ENCODE peak calls at places on chromosomes 11 and 22, in seven cellular contexts. W is tibial artery; Y is PC-9; S is CD8-positive, alpha-beta memory T cell; O is left ventricle myocardium inferior; Z is effector memory CD4-positive, alpha-beta T cell; M is psoas muscle. F is an unnamed sample. For H3K4me1, the result is how much of the 10 kb centered on the place peaks cover.

GRCh38 chr11:34345012-34345804 is 12.6 kb downstream of the ABTB2 start:
- DNase-seq in W (peak), Y (peak), S (no peak), O (peak), Z (no peak), M (peak), F (peak)

GRCh38 chr11:130945945-130946344 is 29.7 kb upstream of the SNX19 start:
- DNase-seq in W (peak), Y (no peak), S (no peak), O (peak), Z (no peak), M (peak), F (peak)

GRCh38 chr22:44151661-44152060 is 29.1 kb upstream of the PARVG start:
- DNase-seq in W (no peak), Y (no peak), S (no peak), O (no peak), Z (no peak), M (no peak), F (no peak)

GRCh38 chr11:76318744-76319384 is 62.1 kb downstream of the THAP12 start:
- DNase-seq in W (peak), Y (peak), S (peak), O (peak), Z (peak), M (peak), F (peak)

GRCh38 chr11:84642500-84642899 is 984.6 kb downstream of the DLG2 start:
- DNase-seq in W (no peak), Y (no peak), S (no peak), O (no peak), Z (no peak), M (no peak), F (no peak)

GRCh38 chr22:27690596-27690995 is 111.0 kb downstream of the MN1 start:
- DNase-seq in W (no peak), Y (no peak), S (no peak), O (no peak), Z (no peak), M (no peak), F (no peak)

GRCh38 chr11:131904756-131905155 is 534.3 kb downstream of the NTM start:
- DNase-seq in W (no peak), Y (no peak), S (no peak), O (no peak), Z (no peak), M (no peak), F (no peak)

GRCh38 chr11:45737056-45737455 is 67.9 kb upstream of the SLC35C1 start:
- DNase-seq in W (no peak), Y (no peak), S (no peak), O (no peak), Z (no peak), M (no peak), F (no peak)

GRCh38 chr11:71490044-71490730 is 36.9 kb upstream of the KRTAP5-7 start:
- DNase-seq in W (no peak), Y (no peak), S (no peak), O (no peak), Z (no peak), M (no peak), F (no peak)

GRCh38 chr11:84558085-84558905 is 1068.8 kb downstream of the DLG2 start:
- DNase-seq in W (no peak), Y (peak), S (no peak), O (no peak), Z (no peak), M (no peak), F (peak)

GRCh38 chr11:19967796-19968195 is 192.5 kb downstream of the DBX1 start:
- DNase-seq in W (no peak), Y (peak), S (no peak), O (no peak), Z (no peak), M (no peak), F (no peak)

GRCh38 chr11:112778091-112778889 is 182.9 kb upstream of the NCAM1 start:
- DNase-seq in W (no peak), Y (no peak), S (no peak), O (no peak), Z (no peak), M (no peak), F (no peak)

GRCh38 chr11:114122668-114123067 is 63.2 kb downstream of the ZBTB16 start:
- DNase-seq in W (no peak), Y (no peak), S (no peak), O (no peak), Z (no peak), M (no peak), F (no peak)

GRCh38 chr11:126355926-126356897 is 726 bp downstream of the ST3GAL4 start:
- DNase-seq in W (no peak), Y (no peak), S (no peak), O (peak), Z (no peak), M (peak), F (no peak)

DNA sequence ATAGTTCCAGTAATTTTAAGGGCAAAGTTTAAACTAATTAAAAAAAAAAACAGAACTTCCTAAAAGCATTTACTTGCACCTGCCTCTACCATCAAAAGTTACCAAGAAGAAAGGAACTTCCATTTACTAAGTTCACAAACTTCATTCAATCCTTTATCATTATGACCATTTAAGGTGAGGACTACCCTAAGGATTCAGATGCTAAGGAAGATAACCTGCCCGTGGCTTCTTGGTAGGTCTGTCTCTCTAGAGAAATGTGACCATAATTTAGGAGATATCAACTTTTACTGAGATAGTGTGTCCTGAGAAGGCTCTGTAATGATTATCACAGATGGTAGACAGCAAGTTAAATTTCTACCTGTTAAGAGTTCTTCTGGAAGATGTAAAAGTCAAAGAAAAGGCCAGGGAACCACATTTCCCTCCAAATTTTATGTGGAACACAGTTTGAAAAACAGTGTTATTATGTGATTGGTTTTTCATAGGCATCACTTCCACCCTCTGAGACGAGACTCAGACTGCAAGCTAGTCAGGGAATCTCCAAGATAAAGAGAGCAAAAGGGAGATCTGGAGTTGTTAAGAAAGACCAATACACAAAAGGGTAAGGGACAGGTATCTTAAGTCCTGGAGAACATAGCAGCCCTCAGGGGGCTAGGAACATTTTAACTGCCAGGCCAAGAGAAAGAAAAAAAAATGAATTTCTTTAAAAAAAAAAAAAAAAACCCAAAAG is 44.9 kb downstream of the CELF1 start:
- DNase-seq in W (no peak), Y (no peak), S (no peak), O (no peak), Z (no peak), M (no peak), F (no peak)
- H3K27ac ChIP-seq in W (peak), Y (peak), S (no peak), O (no peak), Z (no peak), M (peak), F (no peak)

DNA sequence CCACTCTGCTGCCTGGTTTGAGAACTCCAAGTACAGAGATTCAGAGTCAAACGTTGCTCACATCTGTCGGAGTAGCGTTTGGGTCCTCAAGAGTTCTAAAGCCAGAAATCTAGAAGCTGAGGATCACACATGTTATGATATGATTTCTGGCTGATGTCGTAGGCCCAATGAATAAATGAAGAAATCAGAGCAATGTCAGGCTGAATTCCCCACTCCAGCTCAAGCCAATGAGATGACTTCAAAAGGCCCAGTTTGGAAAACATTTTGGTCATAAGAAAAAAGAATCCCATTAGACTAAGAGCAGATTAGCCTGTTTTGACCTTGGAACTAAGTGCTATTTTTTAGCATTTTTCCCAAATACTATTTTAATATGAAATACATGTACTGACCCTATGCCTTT is 106.7 kb downstream of the ETS1 start:
- DNase-seq in W (no peak), Y (no peak), S (no peak), O (no peak), Z (no peak), M (no peak), F (no peak)
- H3K4me1 ChIP-seq in W (half or more), Y (under half), S (half or more), O (half or more), Z (half or more), M (under half), F (half or more)

GRCh38 chr11:70399681-70400112 is 1.4 kb downstream of the CTTN start:
- DNase-seq in W (peak), Y (peak), S (no peak), O (peak), Z (no peak), M (peak), F (peak)
- H3K4me3 ChIP-seq in W (peak), Y (peak), S (no peak), O (peak), Z (no peak), M (peak), F (peak)

GRCh38 chr22:42868751-42869251 is 11.7 kb upstream of the ARFGAP3 start:
- DNase-seq in W (peak), Y (no peak), S (no peak), O (peak), Z (no peak), M (peak), F (no peak)
- H3K27ac ChIP-seq in W (peak), Y (peak), S (no peak), O (peak), Z (no peak), M (peak), F (no peak)

DNA sequence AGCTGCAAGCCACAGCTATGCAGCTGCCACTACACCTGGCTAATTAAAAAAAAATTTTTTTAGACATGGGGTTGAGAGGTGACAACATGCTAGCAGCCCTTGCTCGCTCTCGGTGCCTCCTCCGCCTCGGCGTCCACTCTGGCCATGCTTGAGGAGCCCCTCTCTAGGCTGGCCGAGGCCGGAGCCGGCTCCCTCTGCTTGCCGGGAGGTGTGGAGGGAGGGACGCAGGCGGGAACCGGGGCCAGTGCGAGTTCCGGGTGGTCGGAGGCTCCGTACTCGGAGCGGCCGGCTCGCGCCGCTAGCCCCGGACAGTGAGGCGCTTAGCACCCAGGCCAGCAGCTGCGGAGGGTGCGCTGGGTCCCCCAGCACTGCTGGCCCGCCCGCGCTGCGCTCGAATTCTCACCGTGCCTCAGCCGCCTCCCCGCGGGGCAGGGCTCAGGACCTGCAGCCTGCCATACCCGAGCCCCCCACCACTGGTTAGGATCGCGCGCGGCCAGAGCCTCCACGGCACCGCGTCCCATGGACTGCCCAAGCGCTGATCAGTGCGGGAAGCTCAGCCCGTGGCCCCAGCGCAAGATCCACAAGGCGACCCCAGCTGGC is 10.7 kb downstream of the MYO18B start:
- DNase-seq in W (no peak), Y (no peak), S (no peak), O (no peak), Z (no peak), M (no peak), F (no peak)
- H3K4me1 ChIP-seq in W (under half), Y (under half), S (under half), O (half or more), Z (under half), M (half or more), F (under half)

GRCh38 chr11:89067264-89067663 is 1.5 kb upstream of the GRM5 start:
- DNase-seq in W (no peak), Y (no peak), S (no peak), O (no peak), Z (no peak), M (no peak), F (no peak)
- H3K4me3 ChIP-seq in W (no peak), Y (no peak), S (no peak), O (no peak), Z (no peak), M (no peak), F (no peak)

GRCh38 chr11:118691926-118692830 is 12.7 kb upstream of the TREH start:
- DNase-seq in W (no peak), Y (no peak), S (peak), O (no peak), Z (peak), M (no peak), F (no peak)

GRCh38 chr11:118689852-118690552 is 10.6 kb upstream of the TREH start:
- DNase-seq in W (peak), Y (peak), S (peak), O (peak), Z (peak), M (peak), F (peak)

GRCh38 chr11:118688851-118689502 is 9.5 kb upstream of the TREH start:
- DNase-seq in W (no peak), Y (no peak), S (no peak), O (no peak), Z (no peak), M (no peak), F (no peak)

GRCh38 chr11:118689503-118689851 is 10.0 kb upstream of the TREH start:
- DNase-seq in W (no peak), Y (no peak), S (no peak), O (no peak), Z (no peak), M (no peak), F (no peak)

DNA sequence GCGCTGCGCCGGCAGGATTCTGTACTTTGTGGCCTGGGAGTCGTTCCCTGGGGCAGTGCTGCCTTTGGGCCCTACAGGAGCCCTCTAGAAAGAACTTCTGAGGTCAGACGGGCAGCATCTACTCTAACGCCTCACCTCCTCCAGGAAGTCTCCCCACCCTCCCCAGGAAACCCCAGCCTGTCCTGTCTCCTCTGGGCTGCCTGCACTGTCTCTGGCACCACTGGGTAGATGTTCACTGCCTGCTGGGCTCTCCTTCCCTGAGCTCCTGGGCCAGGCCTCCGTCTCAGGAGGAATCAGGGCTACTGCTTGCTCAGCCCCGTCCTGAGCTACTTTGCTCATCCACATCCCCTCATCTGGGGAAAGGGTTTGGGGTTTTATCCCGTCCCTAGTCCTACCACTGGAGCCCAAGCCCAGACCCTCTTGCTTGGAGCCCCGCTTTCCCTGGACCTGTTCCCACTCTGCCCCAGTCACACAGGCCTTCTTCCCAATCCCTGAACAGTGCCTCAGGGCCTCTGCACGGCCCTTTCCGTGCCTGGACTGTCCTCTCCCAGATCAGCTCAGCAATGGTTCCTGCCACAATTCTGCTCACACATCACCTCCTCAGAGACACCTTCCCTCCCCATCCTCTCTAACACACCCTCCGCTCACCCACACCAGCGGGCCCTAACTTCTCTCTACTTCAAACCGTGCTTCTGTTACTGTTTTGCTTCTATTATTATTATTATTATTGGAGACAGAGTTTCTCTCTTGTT is 11.3 kb upstream of the TREH start:
- DNase-seq in W (no peak), Y (no peak), S (no peak), O (no peak), Z (no peak), M (no peak), F (no peak)
- H3K27ac ChIP-seq in W (peak), Y (no peak), S (no peak), O (peak), Z (no peak), M (peak), F (peak)

DNA sequence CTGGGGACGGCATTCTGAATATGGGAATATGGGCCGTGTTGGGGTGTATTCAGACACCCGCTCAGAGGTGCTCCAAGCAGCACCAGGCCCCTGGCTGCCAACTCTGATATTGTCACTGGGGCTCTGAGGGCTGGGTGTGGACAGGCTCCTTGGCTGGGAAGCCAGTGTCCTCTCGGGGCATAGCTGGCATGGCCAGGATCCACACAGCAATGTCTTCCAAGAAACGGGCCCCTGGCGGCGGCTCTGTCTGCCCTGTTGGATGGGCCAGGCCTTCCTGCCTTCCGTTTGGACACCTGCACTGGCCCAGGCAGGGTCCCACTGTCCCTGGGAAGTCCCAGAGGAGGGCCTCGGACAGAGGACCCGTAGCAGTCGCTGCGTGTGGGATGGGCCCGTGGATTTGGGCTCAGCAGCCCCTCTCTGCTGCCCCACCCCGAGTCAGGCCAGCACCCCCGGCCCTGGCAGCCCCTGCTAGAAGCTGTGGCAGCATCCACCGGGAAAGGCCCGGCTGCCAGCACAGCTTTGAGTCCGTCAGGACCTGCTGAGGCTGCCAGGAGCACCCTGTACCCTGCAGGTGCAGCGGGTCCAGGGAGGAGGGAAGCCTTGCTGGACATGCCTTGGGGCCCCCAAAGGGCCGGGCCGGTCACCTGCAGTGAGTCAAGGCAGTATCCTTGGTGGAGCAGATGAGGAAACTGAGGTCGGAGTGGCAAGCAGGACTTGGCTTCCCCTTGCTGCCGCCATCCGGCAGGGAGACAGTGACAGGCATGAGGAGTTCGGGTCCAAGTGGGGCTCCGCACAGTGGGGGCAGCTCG is 4.1 kb downstream of the PANX2 start:
- DNase-seq in W (no peak), Y (no peak), S (no peak), O (no peak), Z (no peak), M (no peak), F (no peak)
- H3K4me1 ChIP-seq in W (under half), Y (under half), S (under half), O (under half), Z (under half), M (under half), F (under half)

F was measured in tibial nerve.